ENCODE peak calls at places on chromosomes 3 and 15, in six cellular contexts. L is epithelial cell of esophagus; W is Peyer's patch; V is nephron progenitor cell; X is retinal pigment epithelial cell; T is CD4-positive, alpha-beta T cell. U is an unnamed sample.

GRCh38 chr15:38028869-38029268 is 94.4 kb downstream of the TMCO5A start:
- DNase-seq in L (no peak), W (no peak), V (no peak), X (no peak), T (no peak), U (no peak)

GRCh38 chr3:108554233-108554632 is 35.0 kb downstream of the CIP2A start:
- DNase-seq in L (no peak), W (no peak), V (no peak), X (no peak), T (no peak), U (no peak)

GRCh38 chr15:80549191-80549590 is 145.0 kb downstream of the ARNT2 start:
- DNase-seq in L (peak; percentile 21), W (no peak), V (no peak), X (peak; percentile 13), T (no peak), U (peak; percentile 14)

GRCh38 chr15:40930430-40931299 is 1.5 kb downstream of the DLL4 start:
- DNase-seq in L (peak; percentile 55), W (peak; percentile 78), V (peak; percentile 78), X (no peak), T (no peak), U (no peak)

GRCh38 chr15:89395996-89396395 is 61.4 kb upstream of the POLG start:
- DNase-seq in L (peak; percentile 89), W (peak; percentile 27), V (no peak), X (no peak), T (no peak), U (no peak)

GRCh38 chr3:30548605-30549004 is 57.8 kb upstream of the TGFBR2 start:
- DNase-seq in L (peak; percentile 74), W (peak; percentile 46), V (peak; percentile 2), X (no peak), T (no peak), U (no peak)

GRCh38 chr3:126948980-126949535 is 33.9 kb upstream of the PLXNA1 start:
- DNase-seq in L (no peak), W (no peak), V (no peak), X (no peak), T (no peak), U (no peak)

GRCh38 chr3:156120528-156121251 is at the start of gene KCNAB1:
- DNase-seq in L (no peak), W (no peak), V (no peak), X (peak; percentile 8), T (no peak), U (no peak)

GRCh38 chr3:128485283-128486156 is 7.5 kb downstream of the GATA2 start:
- DNase-seq in L (no peak), W (no peak), V (no peak), X (no peak), T (no peak), U (no peak)

GRCh38 chr3:27216295-27216694 is 152.9 kb downstream of the NEK10 start:
- DNase-seq in L (no peak), W (no peak), V (no peak), X (no peak), T (no peak), U (no peak)

GRCh38 chr3:50127251-50127671 is 27.9 kb upstream of the SEMA3F start:
- DNase-seq in L (no peak), W (no peak), V (no peak), X (no peak), T (no peak), U (no peak)

GRCh38 chr15:88835646-88836045 is 32.4 kb downstream of the ACAN start:
- DNase-seq in L (peak; percentile 50), W (no peak), V (no peak), X (no peak), T (no peak), U (no peak)

GRCh38 chr3:11611271-11611893 is 32.3 kb downstream of the VGLL4 start:
- DNase-seq in L (no peak), W (no peak), V (no peak), X (no peak), T (no peak), U (no peak)

GRCh38 chr3:162096874-162097273 is 600.3 kb downstream of the OTOL1 start:
- DNase-seq in L (peak; percentile 96), W (no peak), V (no peak), X (no peak), T (no peak), U (no peak)

GRCh38 chr3:58179235-58180098 is 31.3 kb downstream of the DNASE1L3 start:
- DNase-seq in L (no peak), W (no peak), V (no peak), X (no peak), T (no peak), U (no peak)

GRCh38 chr3:157438371-157438735 is 1.7 kb downstream of the PTX3 start:
- DNase-seq in L (no peak), W (no peak), V (no peak), X (no peak), T (no peak), U (no peak)

GRCh38 chr3:127170794-127171193 is 22.1 kb upstream of the PRR23E start:
- DNase-seq in L (no peak), W (no peak), V (peak; percentile 42), X (peak; percentile 18), T (no peak), U (peak; percentile 60)

GRCh38 chr15:88018865-88019626 is 237.5 kb downstream of the NTRK3 start:
- DNase-seq in L (no peak), W (no peak), V (no peak), X (no peak), T (no peak), U (no peak)

DNA sequence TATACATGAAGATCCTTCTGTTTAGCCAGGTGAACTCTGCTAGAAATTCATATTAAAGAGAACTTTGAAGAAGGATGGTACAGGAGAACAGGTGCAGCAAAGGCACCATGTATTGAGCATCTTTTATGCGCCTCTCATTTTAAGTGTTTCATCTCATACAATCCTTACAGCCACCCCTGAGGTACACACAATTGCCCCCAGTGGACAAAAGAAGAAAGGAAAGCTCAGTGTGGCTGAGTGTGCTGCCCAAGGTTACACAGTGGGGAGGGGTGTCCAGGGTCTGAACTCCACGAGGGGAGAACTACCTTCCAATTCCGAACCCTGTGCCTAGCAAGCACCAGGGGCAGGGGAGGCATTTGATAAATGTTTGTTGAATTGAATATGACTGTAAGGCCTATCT is 98.6 kb downstream of the MECOM start:
- DNase-seq in L (no peak), W (no peak), V (no peak), X (no peak), T (no peak), U (no peak)
- TF ChIP-seq CTCF in L (peak; percentile 17), W (no peak), V (no peak), X (peak; percentile 37), T (no peak), U (peak; percentile 25)

GRCh38 chr15:75693501-75694240 is 19.0 kb downstream of the CSPG4 start:
- DNase-seq in L (no peak), W (no peak), V (no peak), X (no peak), T (no peak), U (no peak)

GRCh38 chr15:75696303-75696657 is 16.4 kb downstream of the CSPG4 start:
- DNase-seq in L (peak; percentile 94), W (no peak), V (no peak), X (no peak), T (no peak), U (no peak)

GRCh38 chr15:75695206-75695605 is 17.4 kb downstream of the CSPG4 start:
- DNase-seq in L (no peak), W (no peak), V (no peak), X (no peak), T (no peak), U (no peak)

GRCh38 chr15:75695634-75696302 is 16.9 kb downstream of the CSPG4 start:
- DNase-seq in L (no peak), W (no peak), V (no peak), X (no peak), T (no peak), U (no peak)

DNA sequence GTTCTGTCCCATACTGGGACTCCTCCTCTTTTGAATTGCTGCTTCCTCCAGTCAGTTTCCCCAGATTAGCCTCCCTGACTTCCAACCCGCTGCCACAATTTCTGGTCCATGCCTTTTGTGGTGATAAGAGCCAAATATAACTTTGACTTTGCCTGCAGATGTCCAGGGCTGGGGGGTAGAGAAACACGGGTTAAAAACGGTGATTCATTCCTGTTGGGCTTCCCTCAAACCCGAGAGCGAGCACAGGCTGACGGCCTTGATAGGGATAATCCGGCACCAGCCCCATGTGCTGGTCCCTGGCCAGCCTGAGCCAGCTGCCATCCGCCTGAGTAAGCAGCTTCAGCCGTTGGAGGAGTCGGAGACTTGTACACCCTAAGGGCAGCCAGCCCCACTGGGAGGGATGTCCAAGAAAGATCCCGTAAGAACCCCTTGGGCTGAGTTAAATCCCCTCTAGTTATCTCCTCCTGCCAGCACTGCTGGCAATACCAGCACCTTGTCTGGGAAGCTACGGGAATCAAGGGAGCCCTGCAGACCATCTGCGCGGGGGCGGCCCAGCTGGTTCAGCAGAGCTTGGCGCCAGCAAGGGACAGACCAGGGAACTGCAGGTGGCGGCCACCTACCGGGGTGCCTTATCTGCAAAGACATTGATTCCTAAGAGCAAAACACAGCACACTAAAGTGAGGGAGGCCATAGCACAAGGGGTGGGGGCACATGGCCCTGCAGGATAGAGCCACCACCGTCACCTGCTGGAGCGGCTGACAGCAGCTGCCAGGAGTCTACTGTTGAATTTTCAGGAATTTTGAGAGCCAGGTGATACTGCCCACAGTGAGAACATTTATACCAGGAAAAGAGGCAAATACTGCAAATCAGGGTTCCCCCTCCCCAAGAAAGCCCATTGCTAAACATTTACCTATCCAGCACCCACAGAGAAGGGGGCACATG is 18.1 kb downstream of the CSPG4 start:
- DNase-seq in L (peak; percentile 93), W (peak; percentile 63), V (peak; percentile 61), X (peak; percentile 97), T (no peak), U (peak; percentile 75)
- TF ChIP-seq CTCF in L (peak; percentile 51), W (peak; percentile 30), V (peak; percentile 46), X (peak; percentile 59), T (no peak), U (peak; percentile 64)

GRCh38 chr3:195188530-195188917 is 82.4 kb downstream of the XXYLT1 start:
- DNase-seq in L (no peak), W (no peak), V (no peak), X (no peak), T (no peak), U (no peak)
- TF ChIP-seq CTCF in L (peak; percentile 14), W (no peak), V (no peak), X (peak; percentile 19), T (no peak), U (no peak)

DNA sequence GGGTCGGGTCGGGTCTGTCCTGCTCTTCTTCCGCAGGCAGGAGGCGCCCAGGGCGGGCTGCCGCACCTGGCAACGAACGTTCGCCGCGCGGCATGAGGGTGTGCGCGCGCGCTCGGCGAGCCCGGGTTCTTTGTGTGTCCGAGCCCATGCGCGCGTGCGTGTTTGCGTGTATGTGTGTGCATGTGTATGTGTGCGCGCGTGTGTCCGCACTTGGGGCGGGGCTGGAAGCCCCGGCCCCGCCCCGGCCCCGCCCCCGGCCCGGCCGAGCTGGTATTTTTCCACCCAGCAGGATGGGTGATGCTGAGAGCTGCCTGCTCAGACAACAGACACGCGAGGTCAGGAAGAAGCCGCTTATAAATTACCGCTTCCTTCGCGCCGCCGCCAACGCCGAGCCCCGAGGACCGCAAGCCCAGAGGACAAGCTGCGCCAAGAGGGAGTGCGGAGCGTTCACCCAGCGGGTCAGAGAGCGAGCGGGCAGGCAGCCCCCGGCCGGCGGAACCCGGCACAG is at the start of gene SLC6A6:
- DNase-seq in L (peak; percentile 99), W (peak; percentile 99), V (peak; percentile 93), X (peak; percentile 84), T (peak; percentile 93), U (peak; percentile 68)
- TF ChIP-seq CTCF in L (peak; percentile 31), W (peak; percentile 67), V (no peak), X (peak; percentile 54), T (peak; percentile 59), U (peak; percentile 45)

U was measured in kidney epithelial cell.